ENCODE peak calls at places on chromosomes 11 and 22, in four cellular contexts. One of them, this sample, is unnamed.

GRCh38 chr11:1226981-1227550 is 4.2 kb downstream of the MUC5B start:
- DNase-seq in K562: peak; percentile 60
- DNase-seq in GM12878: no peak
- DNase-seq in HL-60: no peak
- DNase-seq in this sample: no peak

GRCh38 chr11:2187267-2187707 is 15.7 kb upstream of the TH start:
- DNase-seq in K562: no peak
- DNase-seq in GM12878: no peak
- DNase-seq in HL-60: no peak
- DNase-seq in this sample: no peak

GRCh38 chr11:75380245-75380644 is 19.1 kb upstream of the RPS3 start:
- DNase-seq in K562: no peak
- DNase-seq in GM12878: no peak
- DNase-seq in HL-60: no peak
- DNase-seq in this sample: no peak

GRCh38 chr22:27990879-27991278 is 71.8 kb upstream of the PITPNB start:
- DNase-seq in K562: peak; percentile 62
- DNase-seq in GM12878: no peak
- DNase-seq in HL-60: peak; percentile 58
- DNase-seq in this sample: peak; percentile 55

GRCh38 chr11:125946712-125947418 is 1.0 kb downstream of the VSIG10L2 start:
- DNase-seq in K562: no peak
- DNase-seq in GM12878: no peak
- DNase-seq in HL-60: no peak
- DNase-seq in this sample: no peak

GRCh38 chr22:33443688-33444087 is 385.5 kb upstream of the SYN3 start:
- DNase-seq in K562: no peak
- DNase-seq in GM12878: no peak
- DNase-seq in HL-60: no peak
- DNase-seq in this sample: no peak

GRCh38 chr11:70581991-70582885 is 183.9 kb downstream of the CTTN start:
- DNase-seq in K562: no peak
- DNase-seq in GM12878: no peak
- DNase-seq in HL-60: no peak
- DNase-seq in this sample: no peak

GRCh38 chr11:84289381-84289906 is 1003.3 kb upstream of the CCDC90B start:
- DNase-seq in K562: no peak
- DNase-seq in GM12878: peak; percentile 55
- DNase-seq in HL-60: no peak
- DNase-seq in this sample: peak; percentile 6

GRCh38 chr22:44664149-44664548 is 37.9 kb upstream of the PRR5 start:
- DNase-seq in K562: no peak
- DNase-seq in GM12878: no peak
- DNase-seq in HL-60: peak; percentile 89
- DNase-seq in this sample: no peak

GRCh38 chr22:32801436-32802290 is at the start of gene TIMP3:
- DNase-seq in K562: peak; percentile 84
- DNase-seq in GM12878: no peak
- DNase-seq in HL-60: no peak
- DNase-seq in this sample: no peak

GRCh38 chr11:86519064-86519911 is 144.6 kb downstream of the CCDC81 start:
- DNase-seq in K562: no peak
- DNase-seq in GM12878: no peak
- DNase-seq in HL-60: no peak
- DNase-seq in this sample: no peak

GRCh38 chr11:102260241-102260640 is 57.0 kb upstream of the BIRC3 start:
- DNase-seq in K562: no peak
- DNase-seq in GM12878: no peak
- DNase-seq in HL-60: no peak
- DNase-seq in this sample: no peak

GRCh38 chr22:20509344-20510047 is 2.1 kb downstream of the MED15 start:
- DNase-seq in K562: peak; percentile 87
- DNase-seq in GM12878: no peak
- DNase-seq in HL-60: peak; percentile 87
- DNase-seq in this sample: no peak

GRCh38 chr22:26079009-26079408 is 90.3 kb upstream of the SEZ6L start:
- DNase-seq in K562: no peak
- DNase-seq in GM12878: no peak
- DNase-seq in HL-60: no peak
- DNase-seq in this sample: no peak

GRCh38 chr11:58067685-58068084 is 36.9 kb downstream of the OR6Q1 start:
- DNase-seq in K562: no peak
- DNase-seq in GM12878: no peak
- DNase-seq in HL-60: no peak
- DNase-seq in this sample: no peak

GRCh38 chr11:12376259-12376971 is 956 bp upstream of the PARVA start:
- DNase-seq in K562: no peak
- DNase-seq in GM12878: no peak
- DNase-seq in HL-60: no peak
- DNase-seq in this sample: no peak

GRCh38 chr11:59801981-59802638 is 8.5 kb downstream of the MRPL16 start:
- DNase-seq in K562: no peak
- DNase-seq in GM12878: no peak
- DNase-seq in HL-60: no peak
- DNase-seq in this sample: no peak

GRCh38 chr22:26597026-26597425 is 7.1 kb upstream of the TPST2 start:
- DNase-seq in K562: peak; percentile 29
- DNase-seq in GM12878: no peak
- DNase-seq in HL-60: no peak
- DNase-seq in this sample: no peak

GRCh38 chr11:58289266-58289665 is 21.2 kb upstream of the OR10W1 start:
- DNase-seq in K562: no peak
- DNase-seq in GM12878: no peak
- DNase-seq in HL-60: no peak
- DNase-seq in this sample: no peak

GRCh38 chr11:114219559-114220349 is 76.4 kb upstream of the NNMT start:
- DNase-seq in K562: peak; percentile 62
- DNase-seq in GM12878: no peak
- DNase-seq in HL-60: no peak
- DNase-seq in this sample: no peak

GRCh38 chr11:117834838-117835443 is 10.4 kb upstream of the FXYD2 start:
- DNase-seq in K562: no peak
- DNase-seq in GM12878: no peak
- DNase-seq in HL-60: no peak
- DNase-seq in this sample: no peak

GRCh38 chr11:77141034-77141433 is 13.0 kb downstream of the MYO7A start:
- DNase-seq in K562: no peak
- DNase-seq in GM12878: no peak
- DNase-seq in HL-60: no peak
- DNase-seq in this sample: no peak

GRCh38 chr11:132980721-132981120 is 551.6 kb downstream of the OPCML start:
- DNase-seq in K562: no peak
- DNase-seq in GM12878: no peak
- DNase-seq in HL-60: no peak
- DNase-seq in this sample: no peak

GRCh38 chr11:128361451-128362020 is 225.8 kb downstream of the ETS1 start:
- DNase-seq in K562: no peak
- DNase-seq in GM12878: no peak
- DNase-seq in HL-60: no peak
- DNase-seq in this sample: no peak

GRCh38 chr11:113994077-113994954 is 19.4 kb downstream of the HTR3A start:
- DNase-seq in K562: peak; percentile 50
- DNase-seq in GM12878: no peak
- DNase-seq in HL-60: no peak
- DNase-seq in this sample: peak; percentile 43

GRCh38 chr11:72975778-72976520 is 161.7 kb downstream of the ATG16L2 start:
- DNase-seq in K562: no peak
- DNase-seq in GM12878: no peak
- DNase-seq in HL-60: peak; percentile 31
- DNase-seq in this sample: no peak

GRCh38 chr11:74739546-74740270 is 8.5 kb upstream of the CHRDL2 start:
- DNase-seq in K562: peak; percentile 80
- DNase-seq in GM12878: no peak
- DNase-seq in HL-60: peak; percentile 38
- DNase-seq in this sample: peak; percentile 46

GRCh38 chr11:125945011-125945796 is 640 bp upstream of the VSIG10L2 start:
- DNase-seq in K562: no peak
- DNase-seq in GM12878: no peak
- DNase-seq in HL-60: no peak
- DNase-seq in this sample: no peak

GRCh38 chr11:78562398-78562797 is 12.3 kb downstream of the NARS2 start:
- DNase-seq in K562: no peak
- DNase-seq in GM12878: no peak
- DNase-seq in HL-60: no peak
- DNase-seq in this sample: no peak

GRCh38 chr11:35676611-35676965 is 14.0 kb downstream of the TRIM44 start:
- DNase-seq in K562: no peak
- DNase-seq in GM12878: no peak
- DNase-seq in HL-60: no peak
- DNase-seq in this sample: no peak

GRCh38 chr22:30196141-30196866 is 50.3 kb downstream of the LIF start:
- DNase-seq in K562: peak; percentile 28
- DNase-seq in GM12878: peak; percentile 43
- DNase-seq in HL-60: peak; percentile 85
- DNase-seq in this sample: no peak
- TF ChIP-seq POLR2AphosphoS5 in K562: no peak
- TF ChIP-seq POLR2AphosphoS5 in GM12878: no peak
- TF ChIP-seq POLR2AphosphoS5 in HL-60: no peak
- TF ChIP-seq POLR2AphosphoS5 in this sample: no peak

GRCh38 chr11:13668957-13669521 is 571 bp downstream of the FAR1 start:
- DNase-seq in K562: peak; percentile 76
- DNase-seq in GM12878: no peak
- DNase-seq in HL-60: peak; percentile 50
- DNase-seq in this sample: no peak
- TF ChIP-seq SPI1 in K562: no peak
- TF ChIP-seq SPI1 in GM12878: no peak
- TF ChIP-seq SPI1 in HL-60: no peak
- TF ChIP-seq SPI1 in this sample: no peak

GRCh38 chr11:64241430-64242153 is 697 bp downstream of the FKBP2 start:
- DNase-seq in K562: peak; percentile 84
- DNase-seq in GM12878: no peak
- DNase-seq in HL-60: peak; percentile 100
- DNase-seq in this sample: peak; percentile 88

GRCh38 chr11:64241175-64241429 is 207 bp downstream of the FKBP2 start:
- DNase-seq in K562: no peak
- DNase-seq in GM12878: peak; percentile 91
- DNase-seq in HL-60: no peak
- DNase-seq in this sample: no peak

GRCh38 chr11:64238999-64239398 is 1.9 kb upstream of the FKBP2 start:
- DNase-seq in K562: no peak
- DNase-seq in GM12878: no peak
- DNase-seq in HL-60: peak; percentile 90
- DNase-seq in this sample: no peak

GRCh38 chr11:64239662-64240466 is 1.0 kb upstream of the FKBP2 start:
- DNase-seq in K562: no peak
- DNase-seq in GM12878: peak; percentile 36
- DNase-seq in HL-60: peak; percentile 94
- DNase-seq in this sample: no peak

GRCh38 chr11:64240467-64241174 is at the start of gene FKBP2:
- DNase-seq in K562: peak; percentile 90
- DNase-seq in GM12878: peak; percentile 87
- DNase-seq in HL-60: peak; percentile 97
- DNase-seq in this sample: peak; percentile 89
- TF ChIP-seq POLR2AphosphoS5 in K562: peak; percentile 88
- TF ChIP-seq POLR2AphosphoS5 in GM12878: peak; percentile 95
- TF ChIP-seq POLR2AphosphoS5 in HL-60: peak; percentile 81
- TF ChIP-seq POLR2AphosphoS5 in this sample: peak; percentile 84

DNA sequence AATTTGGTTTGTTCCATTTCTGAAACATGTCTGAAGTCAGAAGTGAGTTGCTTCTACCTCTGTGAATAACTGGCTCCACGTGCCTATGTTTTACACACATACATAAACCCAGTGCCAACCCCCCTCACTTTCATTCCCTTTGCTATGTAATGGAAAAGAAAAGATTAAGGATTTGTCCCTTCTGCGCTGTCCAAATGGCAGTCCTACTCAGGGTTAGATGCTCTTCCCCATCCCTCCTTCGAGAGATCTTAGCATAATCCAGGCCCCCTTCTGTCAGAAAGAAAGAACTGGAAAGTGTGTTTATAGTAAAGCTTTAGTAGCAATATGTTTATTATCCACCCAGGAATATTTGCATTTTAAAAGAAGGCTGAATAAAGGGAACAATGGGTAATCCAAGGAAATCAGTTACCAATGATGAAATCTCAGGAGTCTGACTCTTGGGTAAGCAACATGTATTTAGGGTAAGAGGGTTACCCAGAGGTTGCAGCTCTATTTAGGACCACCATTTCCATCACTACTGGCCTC is 3.1 kb upstream of the LAYN start:
- DNase-seq in K562: no peak
- DNase-seq in GM12878: no peak
- DNase-seq in HL-60: no peak
- DNase-seq in this sample: no peak
- TF ChIP-seq SPI1 in K562: no peak
- TF ChIP-seq SPI1 in GM12878: no peak
- TF ChIP-seq SPI1 in HL-60: no peak
- TF ChIP-seq SPI1 in this sample: no peak

GRCh38 chr22:42228480-42228879 is 42.0 kb downstream of the TCF20 start:
- DNase-seq in K562: no peak
- DNase-seq in GM12878: no peak
- DNase-seq in HL-60: no peak
- DNase-seq in this sample: no peak
- TF ChIP-seq POLR2AphosphoS5 in K562: no peak
- TF ChIP-seq POLR2AphosphoS5 in GM12878: no peak
- TF ChIP-seq POLR2AphosphoS5 in HL-60: no peak
- TF ChIP-seq POLR2AphosphoS5 in this sample: no peak

GRCh38 chr22:37226514-37226913 is 14.2 kb upstream of the SSTR3 start:
- DNase-seq in K562: no peak
- DNase-seq in GM12878: no peak
- DNase-seq in HL-60: no peak
- DNase-seq in this sample: no peak

GRCh38 chr22:37223965-37224551 is 11.8 kb upstream of the SSTR3 start:
- DNase-seq in K562: no peak
- DNase-seq in GM12878: no peak
- DNase-seq in HL-60: no peak
- DNase-seq in this sample: no peak

GRCh38 chr22:37224757-37225420 is 12.6 kb upstream of the SSTR3 start:
- DNase-seq in K562: no peak
- DNase-seq in GM12878: no peak
- DNase-seq in HL-60: no peak
- DNase-seq in this sample: no peak

GRCh38 chr22:37226087-37226486 is 13.8 kb upstream of the SSTR3 start:
- DNase-seq in K562: no peak
- DNase-seq in GM12878: no peak
- DNase-seq in HL-60: no peak
- DNase-seq in this sample: no peak

GRCh38 chr22:37225481-37225880 is 13.2 kb upstream of the SSTR3 start:
- DNase-seq in K562: no peak
- DNase-seq in GM12878: no peak
- DNase-seq in HL-60: no peak
- DNase-seq in this sample: no peak
- TF ChIP-seq SPI1 in K562: no peak
- TF ChIP-seq SPI1 in GM12878: no peak
- TF ChIP-seq SPI1 in HL-60: no peak
- TF ChIP-seq SPI1 in this sample: no peak

GRCh38 chr22:36933629-36934028 is 20.2 kb downstream of the CSF2RB start:
- DNase-seq in K562: no peak
- DNase-seq in GM12878: no peak
- DNase-seq in HL-60: no peak
- DNase-seq in this sample: no peak
- TF ChIP-seq POLR2AphosphoS5 in K562: no peak
- TF ChIP-seq POLR2AphosphoS5 in GM12878: no peak
- TF ChIP-seq POLR2AphosphoS5 in HL-60: no peak
- TF ChIP-seq POLR2AphosphoS5 in this sample: no peak

GRCh38 chr11:115990004-115990447 is 485.8 kb upstream of the CADM1 start:
- DNase-seq in K562: peak; percentile 66
- DNase-seq in GM12878: no peak
- DNase-seq in HL-60: no peak
- DNase-seq in this sample: no peak
- TF ChIP-seq SPI1 in K562: no peak
- TF ChIP-seq SPI1 in GM12878: no peak
- TF ChIP-seq SPI1 in HL-60: no peak
- TF ChIP-seq SPI1 in this sample: no peak

GRCh38 chr11:118896472-118896913 is 12.8 kb downstream of the CXCR5 start:
- DNase-seq in K562: no peak
- DNase-seq in GM12878: no peak
- DNase-seq in HL-60: peak; percentile 74
- DNase-seq in this sample: no peak
- TF ChIP-seq POLR2AphosphoS5 in K562: no peak
- TF ChIP-seq POLR2AphosphoS5 in GM12878: no peak
- TF ChIP-seq POLR2AphosphoS5 in HL-60: no peak
- TF ChIP-seq POLR2AphosphoS5 in this sample: no peak

This sample was measured in GM12891.